ENCODE peak calls at places on chromosomes 1 and 21, in eight cellular contexts. C is psoas muscle, B is left ventricle myocardium inferior, Z is right atrium auricular region, L is lower leg skin, Q is sigmoid colon, J is choroid plexus epithelial cell, N is upper lobe of right lung. A is an unnamed sample.

GRCh38 chr21:35476616-35477395 is 427.7 kb upstream of the RUNX1 start:
- DNase-seq in C (no peak), B (no peak), Z (no peak), N (no peak), L (no peak), J (peak), Q (no peak), A (no peak)

GRCh38 chr1:106755682-106756406 is 300.6 kb upstream of the PRMT6 start:
- DNase-seq in B (no peak), J (peak), C (no peak), L (no peak), Z (no peak), N (no peak), Q (no peak), A (no peak)

GRCh38 chr1:98702976-98703375 is 41.5 kb downstream of the SNX7 start:
- DNase-seq in Q (no peak), B (no peak), N (no peak), C (no peak), Z (no peak), J (peak), L (no peak), A (no peak)

GRCh38 chr1:182809414-182809957 is 19.9 kb downstream of the NPL start:
- DNase-seq in L (no peak), C (no peak), B (no peak), J (no peak), Z (no peak), Q (no peak), N (no peak), A (no peak)

GRCh38 chr1:94754101-94754500 is 66.1 kb upstream of the SLC44A3 start:
- DNase-seq in Q (no peak), B (no peak), C (no peak), Z (no peak), J (no peak), N (no peak), L (no peak), A (no peak)

GRCh38 chr1:3610165-3610822 is 1.0 kb downstream of the MEGF6 start:
- DNase-seq in B (no peak), C (no peak), J (peak), L (no peak), N (no peak), Q (no peak), Z (no peak), A (no peak)

GRCh38 chr1:6129313-6129712 is 50.8 kb downstream of the CHD5 start:
- DNase-seq in N (peak), J (no peak), C (no peak), Z (no peak), Q (peak), L (no peak), B (no peak), A (no peak)

GRCh38 chr1:239736479-239736878 is 350.1 kb downstream of the CHRM3 start:
- DNase-seq in L (no peak), N (no peak), C (no peak), J (no peak), B (no peak), Q (no peak), Z (no peak), A (no peak)

GRCh38 chr1:99173900-99174299 is 90.4 kb upstream of the PLPPR4 start:
- DNase-seq in Z (no peak), C (no peak), B (no peak), N (no peak), J (no peak), L (no peak), Q (no peak), A (no peak)

GRCh38 chr1:167936930-167937708 is at the start of gene MPC2:
- DNase-seq in L (peak), N (peak), B (peak), Z (peak), Q (peak), C (peak), J (peak), A (peak)

GRCh38 chr1:203114202-203114601 is 13.3 kb upstream of the ADORA1 start:
- DNase-seq in L (no peak), C (no peak), B (no peak), N (no peak), Z (peak), Q (no peak), J (no peak), A (no peak)

GRCh38 chr1:172325562-172325961 is 94.9 kb upstream of the C1orf105 start:
- DNase-seq in B (no peak), C (no peak), Z (no peak), L (no peak), N (no peak), Q (no peak), J (peak), A (no peak)

GRCh38 chr1:37476460-37477197 is 2.2 kb downstream of the ZC3H12A start:
- DNase-seq in Z (peak), Q (peak), B (peak), J (peak), N (peak), C (peak), L (peak), A (peak)

GRCh38 chr1:4655674-4656532 is 1.5 kb downstream of the AJAP1 start:
- DNase-seq in Z (no peak), N (peak), L (peak), J (peak), Q (peak), B (peak), C (peak), A (no peak)

GRCh38 chr1:4656533-4657140 is 2.2 kb downstream of the AJAP1 start:
- DNase-seq in N (peak), L (no peak), J (no peak), Z (no peak), Q (no peak), B (no peak), C (no peak), A (no peak)

GRCh38 chr1:4653328-4653660 is 1.1 kb upstream of the AJAP1 start:
- DNase-seq in Q (no peak), J (no peak), Z (no peak), B (no peak), N (peak), L (no peak), C (no peak), A (no peak)

GRCh38 chr1:4653796-4654715 is at the start of gene AJAP1:
- DNase-seq in N (peak), B (no peak), Z (no peak), C (peak), J (no peak), L (no peak), Q (no peak), A (no peak)

GRCh38 chr1:4654764-4655673 is 610 bp downstream of the AJAP1 start:
- DNase-seq in Q (no peak), J (no peak), N (peak), L (no peak), Z (no peak), B (no peak), C (no peak), A (no peak)
- H3K4me3 ChIP-seq in Q (peak), J (no peak), N (peak), L (no peak), Z (peak), B (peak), C (peak), A (peak)

DNA sequence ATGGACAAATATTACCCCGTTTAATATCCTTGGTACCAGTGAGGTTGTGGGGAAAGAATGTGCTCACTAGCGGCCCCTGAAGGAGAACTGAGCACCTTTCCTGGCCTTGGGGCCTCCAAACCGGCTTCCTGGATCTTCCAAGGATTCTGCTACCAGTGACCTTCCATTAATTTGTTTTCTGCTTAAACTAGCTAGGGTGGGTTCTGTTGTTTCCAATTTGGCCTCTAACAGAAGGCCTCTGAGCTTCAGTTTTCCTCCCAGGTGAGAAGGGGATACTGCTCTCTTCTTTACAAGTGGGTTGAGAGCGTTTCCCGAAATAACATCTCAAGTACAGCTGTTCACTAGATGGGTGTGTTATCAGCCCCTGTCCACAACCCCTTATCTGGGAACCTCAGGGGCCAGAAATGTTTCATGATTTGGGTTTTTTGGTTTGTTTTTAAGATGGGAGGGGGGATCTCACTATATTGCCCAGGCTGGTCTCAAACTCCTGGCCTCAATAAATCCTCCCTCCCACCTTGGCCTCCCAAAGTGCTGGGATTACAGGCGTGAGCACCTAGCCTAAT is 16.9 kb upstream of the IFNGR2 start:
- DNase-seq in B (no peak), L (no peak), Q (no peak), J (no peak), Z (no peak), C (no peak), N (no peak), A (no peak)
- TF ChIP-seq CTCF in B (no peak), L (no peak), Q (no peak), J (peak), Z (no peak), C (no peak), N (no peak), A (no peak)

GRCh38 chr1:222794656-222795474 is 20.0 kb upstream of the DISP1 start:
- DNase-seq in J (peak), L (no peak), Q (no peak), N (no peak), Z (no peak), C (no peak), B (no peak), A (no peak)
- H3K4me3 ChIP-seq in J (no peak), L (no peak), Q (no peak), N (no peak), Z (no peak), C (no peak), B (no peak), A (no peak)

GRCh38 chr1:107900083-107900945 is 64.7 kb downstream of the VAV3 start:
- DNase-seq in J (no peak), N (no peak), Z (no peak), L (no peak), Q (no peak), C (no peak), B (no peak), A (no peak)

GRCh38 chr1:107895403-107896181 is 69.4 kb downstream of the VAV3 start:
- DNase-seq in Z (no peak), Q (no peak), B (no peak), N (no peak), C (no peak), L (no peak), J (no peak), A (no peak)

GRCh38 chr1:107896946-107897345 is 68.0 kb downstream of the VAV3 start:
- DNase-seq in C (no peak), J (no peak), B (no peak), Z (no peak), N (no peak), L (no peak), Q (no peak), A (no peak)

GRCh38 chr1:107899655-107900054 is 65.3 kb downstream of the VAV3 start:
- DNase-seq in J (no peak), N (no peak), Z (no peak), Q (no peak), B (no peak), L (no peak), C (no peak), A (no peak)

DNA sequence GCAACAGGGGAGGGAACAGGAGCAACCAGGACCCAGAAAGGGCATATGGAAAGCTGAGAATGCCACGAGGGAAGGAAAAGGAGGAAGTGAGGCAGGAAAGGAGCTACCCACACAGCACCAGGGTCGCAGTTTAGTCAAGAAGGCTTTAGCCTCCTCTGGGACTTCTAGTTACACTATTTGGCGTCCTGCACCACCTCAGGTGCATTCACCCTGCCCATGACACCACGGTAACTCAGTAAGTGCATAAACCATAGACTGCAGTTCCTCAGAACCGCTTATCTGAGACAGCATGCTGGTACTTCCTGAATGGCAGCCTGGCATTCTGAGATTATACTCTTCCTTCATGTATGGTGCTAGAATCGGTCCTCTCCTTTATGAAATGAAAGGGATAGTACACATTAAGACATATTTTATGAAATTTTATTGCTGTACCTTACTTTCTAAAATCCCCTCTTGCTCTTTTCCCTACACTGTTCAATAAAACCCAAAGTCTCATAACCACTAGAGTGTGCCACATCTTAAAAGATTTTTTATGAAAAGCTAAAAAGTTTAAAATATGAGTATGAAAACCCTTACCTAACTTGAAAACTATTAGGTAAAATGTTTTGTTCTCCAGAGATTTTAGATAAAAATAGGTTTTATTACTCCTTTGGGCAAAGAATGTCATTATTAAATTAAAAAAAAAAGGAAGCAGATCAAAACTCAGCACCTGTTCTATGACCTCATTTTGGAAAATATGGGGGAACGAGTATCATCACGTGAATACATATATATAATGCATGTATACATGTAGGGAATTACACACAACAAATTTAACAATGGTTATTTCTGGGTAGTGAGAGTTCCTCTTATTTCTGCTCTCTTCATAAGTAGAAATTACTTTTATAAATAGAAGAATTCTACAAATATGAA is 67.3 kb downstream of the VAV3 start:
- DNase-seq in N (no peak), L (no peak), C (no peak), J (no peak), Q (no peak), B (no peak), Z (no peak), A (no peak)
- TF ChIP-seq CTCF in N (no peak), L (no peak), C (no peak), J (no peak), Q (no peak), B (no peak), Z (no peak), A (no peak)

GRCh38 chr1:19395678-19396192 is 83.6 kb downstream of the SLC66A1 start:
- DNase-seq in B (no peak), J (peak), L (no peak), Z (no peak), Q (no peak), C (no peak), N (no peak), A (no peak)

GRCh38 chr1:19397217-19397945 is 85.3 kb downstream of the SLC66A1 start:
- DNase-seq in Q (no peak), C (no peak), J (peak), Z (no peak), L (no peak), N (no peak), B (no peak), A (no peak)

GRCh38 chr1:19393051-19393450 is 80.9 kb downstream of the SLC66A1 start:
- DNase-seq in J (no peak), Q (no peak), L (no peak), B (no peak), Z (no peak), N (no peak), C (no peak), A (no peak)

GRCh38 chr1:19398309-19398760 is 86.2 kb downstream of the SLC66A1 start:
- DNase-seq in Q (peak), L (no peak), B (no peak), Z (no peak), C (no peak), J (peak), N (no peak), A (no peak)

GRCh38 chr1:19396280-19396679 is 84.2 kb downstream of the SLC66A1 start:
- DNase-seq in C (no peak), J (no peak), N (no peak), L (no peak), Q (no peak), Z (no peak), B (no peak), A (no peak)
- H3K4me3 ChIP-seq in C (no peak), J (no peak), N (no peak), L (no peak), Q (no peak), Z (no peak), B (no peak), A (no peak)

DNA sequence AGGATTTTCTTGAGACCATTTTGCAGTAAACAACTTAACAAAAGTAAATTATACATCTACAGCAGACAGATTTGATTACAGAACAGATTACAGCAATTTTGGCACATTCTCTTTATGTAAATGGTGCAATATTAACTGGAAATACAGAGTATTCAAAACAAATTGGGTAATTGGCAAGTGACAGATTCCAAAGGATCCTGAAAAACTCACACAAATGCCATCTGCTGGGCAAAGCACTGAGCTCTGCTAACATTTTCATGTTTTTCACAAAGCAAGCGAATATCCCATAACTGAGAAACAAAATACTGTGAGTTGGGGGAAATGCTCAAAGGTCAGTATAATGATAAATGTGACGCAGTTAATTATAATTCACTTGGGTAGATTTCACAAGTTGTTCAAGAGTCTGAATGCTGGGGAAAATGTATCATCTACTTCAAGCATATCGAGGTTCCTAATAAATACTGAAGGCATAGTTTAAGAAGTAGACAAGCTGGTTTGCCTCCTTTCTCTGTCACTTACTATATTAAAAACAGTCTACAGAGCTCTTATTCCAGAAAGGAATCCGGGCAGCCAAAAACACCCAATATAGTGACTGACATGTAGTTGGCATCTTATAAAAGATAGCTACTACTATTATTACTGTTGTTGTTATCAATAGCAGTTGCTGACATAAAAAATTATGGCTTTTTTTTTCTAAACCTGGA is 75.8 kb upstream of the SDC3 start:
- DNase-seq in J (no peak), Q (no peak), C (no peak), Z (no peak), B (no peak), N (no peak), L (no peak), A (no peak)
- TF ChIP-seq CTCF in J (peak), Q (no peak), C (peak), Z (no peak), B (no peak), N (peak), L (no peak), A (no peak)

GRCh38 chr1:61337471-61337870 is 255.1 kb downstream of the NFIA start:
- DNase-seq in J (no peak), B (no peak), Q (no peak), L (no peak), Z (no peak), N (no peak), C (no peak), A (no peak)
- H3K4me3 ChIP-seq in J (no peak), B (peak), Q (peak), L (no peak), Z (no peak), N (no peak), C (peak), A (peak)

A was measured in coronary artery.